ENCODE peak calls at places on chromosomes 16 and 17, in six cellular contexts. One of them, this sample, is unnamed. For H3K4me1 and H3K36me3, the result is how much of the 10 kb centered on the place peaks cover.

GRCh38 chr17:14926526-14927122 is 338.5 kb downstream of the PMP22 start:
- DNase-seq in stomach: peak
- DNase-seq in Peyer's patch: peak
- DNase-seq in uterus: peak
- DNase-seq in GM12878: no peak
- DNase-seq in transverse colon: peak
- DNase-seq in this sample: peak

GRCh38 chr17:34562387-34562786 is 17.0 kb upstream of the TMEM132E start:
- DNase-seq in GM12878: no peak
- DNase-seq in Peyer's patch: no peak
- DNase-seq in transverse colon: no peak
- DNase-seq in stomach: no peak
- DNase-seq in uterus: no peak
- DNase-seq in this sample: no peak

GRCh38 chr17:65783845-65784334 is 222.4 kb upstream of the AXIN2 start:
- DNase-seq in transverse colon: peak
- DNase-seq in stomach: no peak
- DNase-seq in uterus: no peak
- DNase-seq in GM12878: no peak
- DNase-seq in Peyer's patch: no peak
- DNase-seq in this sample: no peak

GRCh38 chr16:88840589-88841215 is 16.0 kb downstream of the GALNS start:
- DNase-seq in GM12878: no peak
- DNase-seq in transverse colon: no peak
- DNase-seq in Peyer's patch: no peak
- DNase-seq in stomach: no peak
- DNase-seq in uterus: no peak
- DNase-seq in this sample: no peak

GRCh38 chr16:85750827-85751641 is at the start of gene C16orf74:
- DNase-seq in Peyer's patch: peak
- DNase-seq in GM12878: no peak
- DNase-seq in stomach: peak
- DNase-seq in uterus: peak
- DNase-seq in transverse colon: peak
- DNase-seq in this sample: peak

GRCh38 chr17:49576121-49576905 is 642 bp downstream of the NXPH3 start:
- DNase-seq in uterus: peak
- DNase-seq in stomach: no peak
- DNase-seq in GM12878: no peak
- DNase-seq in Peyer's patch: no peak
- DNase-seq in transverse colon: no peak
- DNase-seq in this sample: peak

GRCh38 chr17:50460831-50461526 is 7.7 kb downstream of the CHAD start:
- DNase-seq in uterus: no peak
- DNase-seq in GM12878: no peak
- DNase-seq in stomach: no peak
- DNase-seq in Peyer's patch: no peak
- DNase-seq in transverse colon: no peak
- DNase-seq in this sample: no peak

GRCh38 chr17:28925912-28926365 is 23.1 kb upstream of the DHRS13 start:
- DNase-seq in uterus: no peak
- DNase-seq in stomach: no peak
- DNase-seq in GM12878: peak
- DNase-seq in transverse colon: no peak
- DNase-seq in Peyer's patch: peak
- DNase-seq in this sample: no peak

GRCh38 chr17:72605543-72605942 is 484.7 kb downstream of the SOX9 start:
- DNase-seq in GM12878: no peak
- DNase-seq in Peyer's patch: no peak
- DNase-seq in stomach: no peak
- DNase-seq in uterus: no peak
- DNase-seq in transverse colon: no peak
- DNase-seq in this sample: peak

GRCh38 chr17:34377078-34377823 is 14.2 kb upstream of the CCL1 start:
- DNase-seq in uterus: no peak
- DNase-seq in transverse colon: no peak
- DNase-seq in GM12878: no peak
- DNase-seq in stomach: no peak
- DNase-seq in Peyer's patch: no peak
- DNase-seq in this sample: no peak

GRCh38 chr17:78674156-78674555 is 97.0 kb upstream of the DNAH17 start:
- DNase-seq in uterus: no peak
- DNase-seq in transverse colon: no peak
- DNase-seq in stomach: no peak
- DNase-seq in Peyer's patch: no peak
- DNase-seq in GM12878: no peak
- DNase-seq in this sample: no peak

GRCh38 chr16:85296859-85297698 is 184.8 kb upstream of the CIBAR2 start:
- DNase-seq in transverse colon: peak
- DNase-seq in uterus: no peak
- DNase-seq in Peyer's patch: no peak
- DNase-seq in stomach: peak
- DNase-seq in GM12878: no peak
- DNase-seq in this sample: no peak

GRCh38 chr17:55304171-55304859 is 39.6 kb downstream of the HLF start:
- DNase-seq in Peyer's patch: no peak
- DNase-seq in uterus: no peak
- DNase-seq in transverse colon: no peak
- DNase-seq in GM12878: no peak
- DNase-seq in stomach: no peak
- DNase-seq in this sample: no peak

GRCh38 chr17:43556292-43556691 is 10.2 kb upstream of the ETV4 start:
- DNase-seq in transverse colon: peak
- DNase-seq in uterus: peak
- DNase-seq in stomach: peak
- DNase-seq in GM12878: no peak
- DNase-seq in Peyer's patch: no peak
- DNase-seq in this sample: no peak

GRCh38 chr16:59558679-59559078 is 824.6 kb upstream of the GOT2 start:
- DNase-seq in transverse colon: no peak
- DNase-seq in GM12878: no peak
- DNase-seq in Peyer's patch: no peak
- DNase-seq in stomach: no peak
- DNase-seq in uterus: no peak
- DNase-seq in this sample: no peak

GRCh38 chr17:33080091-33080490 is 88.4 kb downstream of the SPACA3 start:
- DNase-seq in Peyer's patch: no peak
- DNase-seq in GM12878: no peak
- DNase-seq in uterus: no peak
- DNase-seq in transverse colon: peak
- DNase-seq in stomach: no peak
- DNase-seq in this sample: no peak

GRCh38 chr17:32123782-32124181 is 18.5 kb upstream of the RHOT1 start:
- DNase-seq in Peyer's patch: no peak
- DNase-seq in stomach: no peak
- DNase-seq in transverse colon: no peak
- DNase-seq in uterus: no peak
- DNase-seq in GM12878: no peak
- DNase-seq in this sample: no peak

GRCh38 chr17:8359769-8360168 is 16.7 kb downstream of the KRABD2 start:
- DNase-seq in GM12878: no peak
- DNase-seq in transverse colon: no peak
- DNase-seq in uterus: no peak
- DNase-seq in Peyer's patch: no peak
- DNase-seq in stomach: no peak
- DNase-seq in this sample: no peak

DNA sequence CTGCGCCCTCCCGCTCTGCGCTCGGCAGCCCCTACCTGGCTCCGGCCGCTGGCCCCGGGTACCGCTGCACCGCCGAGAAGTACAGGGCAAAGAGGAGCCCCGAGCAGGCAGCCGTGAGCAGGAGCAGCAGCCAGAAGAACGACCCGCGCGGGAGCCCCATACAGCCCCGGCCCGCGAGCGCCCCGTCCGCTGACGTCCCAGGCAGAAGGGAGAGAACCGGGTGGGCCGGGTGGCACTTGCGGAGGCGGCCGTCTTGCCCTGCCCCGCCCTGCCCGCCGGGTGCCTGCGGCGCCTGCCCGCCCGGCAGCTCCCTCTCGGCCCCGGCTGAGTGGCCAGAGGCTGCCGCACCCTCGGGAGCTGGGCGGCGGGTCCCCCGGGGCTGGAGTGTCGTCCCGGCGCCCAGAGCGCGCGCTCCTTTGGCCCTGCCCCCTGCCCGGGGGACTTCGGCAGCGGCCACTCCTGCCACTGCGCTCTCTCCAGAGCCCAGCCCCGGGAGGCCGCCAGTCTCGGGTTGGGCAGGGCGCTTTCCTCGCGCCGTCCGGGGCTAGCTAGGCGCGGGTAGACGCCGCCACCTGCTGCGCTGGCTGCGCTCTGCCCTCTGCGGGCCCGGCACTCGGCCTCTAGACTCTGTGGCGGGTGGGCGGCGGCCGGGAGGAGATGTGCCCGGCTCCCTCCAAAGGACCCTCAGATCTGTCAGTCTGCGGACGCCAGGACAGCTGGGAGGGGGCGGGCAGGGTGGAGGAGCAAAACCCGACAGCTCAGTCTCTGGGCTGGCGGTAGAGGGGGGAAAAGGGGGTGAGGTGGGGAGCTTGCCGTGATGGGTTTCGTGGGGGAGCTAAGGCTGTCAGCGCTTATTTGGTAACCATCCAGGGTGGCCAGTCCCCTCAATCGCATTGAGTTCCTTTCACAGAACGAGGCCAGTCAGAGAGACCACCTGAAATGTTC is at the start of gene ST6GALNAC2:
- DNase-seq in GM12878: no peak
- DNase-seq in transverse colon: peak
- DNase-seq in stomach: peak
- DNase-seq in uterus: peak
- DNase-seq in Peyer's patch: no peak
- DNase-seq in this sample: peak
- TF ChIP-seq POLR2A in GM12878: no peak
- TF ChIP-seq POLR2A in transverse colon: no peak
- TF ChIP-seq POLR2A in stomach: no peak
- TF ChIP-seq POLR2A in uterus: peak
- TF ChIP-seq POLR2A in Peyer's patch: no peak
- TF ChIP-seq POLR2A in this sample: no peak

GRCh38 chr17:48002920-48003685 is 32.2 kb downstream of the CDK5RAP3 start:
- DNase-seq in stomach: no peak
- DNase-seq in GM12878: no peak
- DNase-seq in transverse colon: no peak
- DNase-seq in uterus: no peak
- DNase-seq in Peyer's patch: no peak
- DNase-seq in this sample: no peak
- H3K4me1 ChIP-seq in stomach: under half
- H3K4me1 ChIP-seq in GM12878: under half
- H3K4me1 ChIP-seq in transverse colon: under half
- H3K4me1 ChIP-seq in uterus: under half
- H3K4me1 ChIP-seq in Peyer's patch: under half
- H3K4me1 ChIP-seq in this sample: under half

GRCh38 chr17:82269882-82270500 is 3.5 kb downstream of the CSNK1D start:
- DNase-seq in Peyer's patch: no peak
- DNase-seq in transverse colon: no peak
- DNase-seq in uterus: no peak
- DNase-seq in GM12878: no peak
- DNase-seq in stomach: peak
- DNase-seq in this sample: no peak

GRCh38 chr17:82271401-82271800 is 2.1 kb downstream of the CSNK1D start:
- DNase-seq in Peyer's patch: no peak
- DNase-seq in transverse colon: no peak
- DNase-seq in stomach: no peak
- DNase-seq in uterus: no peak
- DNase-seq in GM12878: no peak
- DNase-seq in this sample: no peak

GRCh38 chr17:82270651-82271050 is 2.8 kb downstream of the CSNK1D start:
- DNase-seq in uterus: no peak
- DNase-seq in GM12878: no peak
- DNase-seq in Peyer's patch: no peak
- DNase-seq in stomach: no peak
- DNase-seq in transverse colon: no peak
- DNase-seq in this sample: no peak

GRCh38 chr17:82267575-82268379 is 5.7 kb downstream of the CSNK1D start:
- DNase-seq in GM12878: no peak
- DNase-seq in uterus: peak
- DNase-seq in transverse colon: peak
- DNase-seq in Peyer's patch: peak
- DNase-seq in stomach: peak
- DNase-seq in this sample: peak

GRCh38 chr17:82269138-82269881 is 4.2 kb downstream of the CSNK1D start:
- DNase-seq in uterus: no peak
- DNase-seq in GM12878: no peak
- DNase-seq in stomach: no peak
- DNase-seq in Peyer's patch: no peak
- DNase-seq in transverse colon: peak
- DNase-seq in this sample: no peak
- H3K36me3 ChIP-seq in uterus: under half
- H3K36me3 ChIP-seq in GM12878: under half
- H3K36me3 ChIP-seq in stomach: under half
- H3K36me3 ChIP-seq in Peyer's patch: under half
- H3K36me3 ChIP-seq in transverse colon: under half
- H3K36me3 ChIP-seq in this sample: under half

GRCh38 chr16:29961127-29961478 is 776 bp upstream of the TMEM219 start:
- DNase-seq in uterus: no peak
- DNase-seq in GM12878: no peak
- DNase-seq in stomach: no peak
- DNase-seq in Peyer's patch: no peak
- DNase-seq in transverse colon: no peak
- DNase-seq in this sample: no peak

GRCh38 chr16:29963021-29963743 is 1.3 kb downstream of the TMEM219 start:
- DNase-seq in uterus: no peak
- DNase-seq in GM12878: no peak
- DNase-seq in transverse colon: no peak
- DNase-seq in stomach: no peak
- DNase-seq in Peyer's patch: no peak
- DNase-seq in this sample: no peak

GRCh38 chr16:29959293-29959692 is 2.6 kb upstream of the TMEM219 start:
- DNase-seq in GM12878: no peak
- DNase-seq in transverse colon: no peak
- DNase-seq in stomach: no peak
- DNase-seq in Peyer's patch: no peak
- DNase-seq in uterus: no peak
- DNase-seq in this sample: no peak

GRCh38 chr16:29962344-29962994 is 590 bp downstream of the TMEM219 start:
- DNase-seq in stomach: peak
- DNase-seq in GM12878: no peak
- DNase-seq in uterus: no peak
- DNase-seq in transverse colon: peak
- DNase-seq in Peyer's patch: peak
- DNase-seq in this sample: peak

DNA sequence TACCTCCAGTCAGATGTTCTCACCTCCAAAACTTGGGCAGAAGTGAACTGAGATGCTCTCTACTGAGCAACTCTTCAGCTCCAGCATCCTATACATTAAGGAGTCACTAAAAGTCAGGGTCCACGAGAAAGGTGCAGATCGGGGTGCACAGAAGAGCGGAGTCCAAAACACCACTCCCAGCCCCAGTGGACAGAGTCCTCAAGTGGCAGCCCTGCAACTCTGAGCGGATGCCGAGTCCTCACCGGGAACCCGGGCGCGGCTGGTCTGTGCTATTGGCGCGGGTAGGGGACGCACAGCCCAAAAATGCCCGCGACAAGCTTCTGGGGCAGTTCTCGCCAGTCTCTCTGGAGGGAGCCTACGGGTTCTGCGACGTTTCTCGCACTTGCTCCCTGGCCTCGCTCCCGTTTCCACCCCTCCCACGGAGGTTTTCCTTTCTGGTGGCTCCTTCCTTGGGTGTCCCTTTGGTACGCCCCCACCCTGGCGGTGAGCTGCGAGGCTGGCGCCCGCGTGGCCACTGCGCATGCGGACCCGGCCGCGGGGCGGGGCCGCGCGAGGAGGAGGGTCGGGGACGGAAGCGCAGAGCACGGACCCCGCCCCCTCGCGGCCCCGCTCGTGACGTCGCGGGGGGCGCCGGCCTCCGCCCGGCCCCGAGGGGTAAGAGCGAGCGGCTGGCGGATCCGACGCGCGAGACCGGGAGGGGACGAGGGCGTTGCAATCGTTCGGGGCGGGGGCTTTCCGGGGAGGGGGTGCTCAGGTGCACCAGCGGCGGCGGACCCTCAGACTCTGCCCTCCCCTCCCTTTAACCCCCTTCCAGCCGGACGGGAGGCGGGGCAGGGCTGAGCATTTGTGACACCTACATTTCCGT is at the start of gene TMEM219:
- DNase-seq in GM12878: peak
- DNase-seq in stomach: peak
- DNase-seq in Peyer's patch: peak
- DNase-seq in transverse colon: peak
- DNase-seq in uterus: peak
- DNase-seq in this sample: peak
- TF ChIP-seq POLR2A in GM12878: peak
- TF ChIP-seq POLR2A in stomach: no peak
- TF ChIP-seq POLR2A in Peyer's patch: peak
- TF ChIP-seq POLR2A in transverse colon: peak
- TF ChIP-seq POLR2A in uterus: peak
- TF ChIP-seq POLR2A in this sample: peak

This sample was measured in testis.